ENCODE peak calls at places on chromosomes 5 and 9, in ten cellular contexts. Y is left lung, S is osteoblast, D is body of pancreas, B is endodermal cell, K is OCI-LY7, A is uterus, W is A549, C is SK-N-SH, E is astrocyte. P is an unnamed sample. For H3K9me3, the result is how much of the 10 kb centered on the place peaks cover.

GRCh38 chr5:39108987-39109386 is 34.8 kb upstream of the RICTOR start:
- DNase-seq in Y (no peak), S (no peak), D (no peak), B (no peak), K (no peak), A (no peak), W (no peak), C (no peak), E (no peak), P (no peak)

GRCh38 chr5:172620506-172620905 is 20.6 kb upstream of the NEURL1B start:
- DNase-seq in Y (no peak), S (no peak), D (no peak), B (no peak), K (no peak), A (no peak), W (no peak), C (no peak), E (no peak), P (no peak)

GRCh38 chr9:133237271-133237731 is 28.3 kb upstream of the OBP2B start:
- DNase-seq in Y (no peak), S (peak), D (no peak), B (no peak), K (no peak), A (no peak), W (no peak), C (no peak), E (no peak), P (no peak)

GRCh38 chr5:52989781-52990530 is 804 bp downstream of the ITGA2 start:
- DNase-seq in Y (peak), S (peak), D (peak), B (peak), K (no peak), A (peak), W (peak), C (peak), E (no peak), P (peak)

GRCh38 chr9:113677057-113677456 is 199.1 kb upstream of the ZNF618 start:
- DNase-seq in Y (no peak), S (no peak), D (no peak), B (no peak), K (no peak), A (no peak), W (no peak), C (no peak), E (no peak), P (no peak)

GRCh38 chr5:10913846-10914245 is 152.8 kb upstream of the DAP start:
- DNase-seq in Y (no peak), S (peak), D (peak), B (no peak), K (no peak), A (no peak), W (peak), C (no peak), E (peak), P (no peak)

GRCh38 chr9:4066682-4067081 is 233.2 kb downstream of the GLIS3 start:
- DNase-seq in Y (no peak), S (no peak), D (no peak), B (no peak), K (no peak), A (no peak), W (no peak), C (no peak), E (no peak), P (no peak)

GRCh38 chr9:97563458-97564135 is 62.1 kb downstream of the TMOD1 start:
- DNase-seq in Y (no peak), S (no peak), D (no peak), B (no peak), K (no peak), A (peak), W (no peak), C (no peak), E (no peak), P (no peak)

GRCh38 chr9:112050544-112051475 is 124.3 kb downstream of the SUSD1 start:
- DNase-seq in Y (peak), S (no peak), D (peak), B (peak), K (no peak), A (peak), W (no peak), C (no peak), E (peak), P (no peak)

GRCh38 chr5:57650360-57651069 is 167.9 kb upstream of the ACTBL2 start:
- DNase-seq in Y (no peak), S (no peak), D (peak), B (peak), K (peak), A (no peak), W (peak), C (peak), E (peak), P (peak)

GRCh38 chr5:132260714-132261615 is 3.5 kb downstream of the PDLIM4 start:
- DNase-seq in Y (peak), S (peak), D (peak), B (peak), K (no peak), A (peak), W (no peak), C (no peak), E (peak), P (peak)

GRCh38 chr9:77810637-77811119 is 162.6 kb upstream of the GNA14 start:
- DNase-seq in Y (no peak), S (no peak), D (no peak), B (no peak), K (no peak), A (no peak), W (no peak), C (no peak), E (no peak), P (no peak)

GRCh38 chr5:172871561-172871960 is 37.5 kb downstream of the ERGIC1 start:
- DNase-seq in Y (no peak), S (no peak), D (no peak), B (no peak), K (no peak), A (no peak), W (no peak), C (no peak), E (no peak), P (no peak)

GRCh38 chr5:180290568-180291233 is 1.2 kb downstream of the MAPK9 start:
- DNase-seq in Y (no peak), S (no peak), D (no peak), B (no peak), K (no peak), A (no peak), W (no peak), C (no peak), E (no peak), P (no peak)

GRCh38 chr5:135547590-135548254 is 12.0 kb upstream of the NEUROG1 start:
- DNase-seq in Y (no peak), S (peak), D (no peak), B (no peak), K (no peak), A (no peak), W (no peak), C (no peak), E (no peak), P (no peak)

GRCh38 chr5:31992377-31992776 is 181.7 kb downstream of the GOLPH3 start:
- DNase-seq in Y (no peak), S (peak), D (no peak), B (no peak), K (no peak), A (no peak), W (no peak), C (no peak), E (no peak), P (no peak)

GRCh38 chr5:149581192-149581861 is at the start of gene ARHGEF37:
- DNase-seq in Y (peak), S (peak), D (peak), B (peak), K (no peak), A (peak), W (no peak), C (peak), E (no peak), P (peak)

GRCh38 chr9:79395691-79396558 is 175.8 kb upstream of the TLE4 start:
- DNase-seq in Y (no peak), S (no peak), D (no peak), B (peak), K (no peak), A (no peak), W (no peak), C (no peak), E (peak), P (no peak)

GRCh38 chr5:58450018-58450417 is 9.9 kb downstream of the PLK2 start:
- DNase-seq in Y (no peak), S (no peak), D (no peak), B (no peak), K (no peak), A (no peak), W (no peak), C (no peak), E (peak), P (no peak)

GRCh38 chr9:134360180-134360759 is 34.0 kb downstream of the RXRA start:
- DNase-seq in Y (no peak), S (no peak), D (no peak), B (no peak), K (no peak), A (no peak), W (no peak), C (no peak), E (no peak), P (no peak)

GRCh38 chr5:82793808-82794419 is 283.3 kb downstream of the TMEM167A start:
- DNase-seq in Y (no peak), S (no peak), D (peak), B (peak), K (peak), A (no peak), W (peak), C (peak), E (no peak), P (peak)

GRCh38 chr5:68534131-68534940 is 318.8 kb downstream of the PIK3R1 start:
- DNase-seq in Y (no peak), S (peak), D (peak), B (peak), K (no peak), A (no peak), W (no peak), C (peak), E (peak), P (no peak)

GRCh38 chr5:38556599-38557308 is at the start of gene LIFR:
- DNase-seq in Y (peak), S (peak), D (peak), B (peak), K (no peak), A (peak), W (peak), C (peak), E (peak), P (peak)

GRCh38 chr9:109035684-109036423 is 22.6 kb upstream of the CTNNAL1 start:
- DNase-seq in Y (peak), S (no peak), D (peak), B (no peak), K (no peak), A (peak), W (peak), C (no peak), E (peak), P (no peak)

GRCh38 chr5:172790496-172790889 is 19.5 kb upstream of the DUSP1 start:
- DNase-seq in Y (no peak), S (no peak), D (no peak), B (peak), K (no peak), A (no peak), W (no peak), C (no peak), E (no peak), P (no peak)

GRCh38 chr5:111411321-111411720 is 101.0 kb downstream of the STARD4 start:
- DNase-seq in Y (no peak), S (no peak), D (no peak), B (no peak), K (no peak), A (no peak), W (no peak), C (no peak), E (peak), P (no peak)

GRCh38 chr9:136804509-136805206 is 3.1 kb upstream of the RABL6 start:
- DNase-seq in Y (no peak), S (peak), D (peak), B (no peak), K (no peak), A (no peak), W (no peak), C (no peak), E (no peak), P (peak)

GRCh38 chr9:136255166-136255538 is 9.5 kb upstream of the QSOX2 start:
- DNase-seq in Y (no peak), S (peak), D (peak), B (no peak), K (no peak), A (no peak), W (no peak), C (no peak), E (peak), P (no peak)

GRCh38 chr9:33263936-33264472 is 504 bp downstream of the BAG1 start:
- DNase-seq in Y (peak), S (peak), D (peak), B (no peak), K (peak), A (peak), W (peak), C (peak), E (no peak), P (peak)

GRCh38 chr9:111926421-111926875 is 29.8 kb downstream of the UGCG start:
- DNase-seq in Y (peak), S (no peak), D (peak), B (no peak), K (peak), A (no peak), W (no peak), C (no peak), E (peak), P (no peak)

GRCh38 chr9:26954050-26954508 is 2.1 kb upstream of the IFT74 start:
- DNase-seq in Y (no peak), S (peak), D (no peak), B (no peak), K (no peak), A (no peak), W (no peak), C (no peak), E (no peak), P (no peak)

GRCh38 chr9:136010615-136011341 is 49.6 kb upstream of the UBAC1 start:
- DNase-seq in Y (no peak), S (peak), D (no peak), B (no peak), K (no peak), A (peak), W (no peak), C (no peak), E (no peak), P (no peak)

GRCh38 chr5:59506285-59506877 is 387.1 kb downstream of the PDE4D start:
- DNase-seq in Y (no peak), S (no peak), D (no peak), B (no peak), K (peak), A (no peak), W (no peak), C (no peak), E (no peak), P (no peak)

GRCh38 chr5:105961572-105961971 is 1709.2 kb downstream of the EFNA5 start:
- DNase-seq in Y (no peak), S (no peak), D (no peak), B (no peak), K (no peak), A (no peak), W (no peak), C (no peak), E (no peak), P (no peak)

GRCh38 chr5:15007549-15008142 is 136.1 kb upstream of the ANKH start:
- DNase-seq in Y (no peak), S (no peak), D (no peak), B (no peak), K (no peak), A (no peak), W (no peak), C (no peak), E (no peak), P (no peak)

GRCh38 chr9:81595887-81596558 is 93.3 kb downstream of the TLE1 start:
- DNase-seq in Y (no peak), S (peak), D (no peak), B (peak), K (no peak), A (no peak), W (no peak), C (peak), E (no peak), P (peak)

GRCh38 chr9:91659529-91660294 is 236.1 kb upstream of the NFIL3 start:
- DNase-seq in Y (no peak), S (no peak), D (no peak), B (peak), K (no peak), A (peak), W (peak), C (peak), E (peak), P (peak)

GRCh38 chr9:36817160-36817834 is 216.8 kb downstream of the PAX5 start:
- DNase-seq in Y (no peak), S (no peak), D (no peak), B (no peak), K (no peak), A (no peak), W (no peak), C (no peak), E (no peak), P (no peak)

GRCh38 chr9:126149661-126150060 is 177.0 kb upstream of the MVB12B start:
- DNase-seq in Y (no peak), S (no peak), D (no peak), B (peak), K (no peak), A (no peak), W (no peak), C (peak), E (no peak), P (no peak)

GRCh38 chr5:122076669-122077450 is 1.2 kb downstream of the LOX start:
- DNase-seq in Y (peak), S (peak), D (peak), B (peak), K (no peak), A (peak), W (peak), C (peak), E (peak), P (peak)
- TF ChIP-seq CTCF in Y (peak), S (peak), D (peak), B (peak), K (peak), A (peak), W (peak), C (peak), E (peak), P (peak)

GRCh38 chr9:129455151-129455995 is 165.5 kb downstream of the C9orf50 start:
- DNase-seq in Y (no peak), S (peak), D (no peak), B (no peak), K (no peak), A (no peak), W (no peak), C (peak), E (no peak), P (no peak)

GRCh38 chr9:129457325-129457779 is 163.5 kb downstream of the C9orf50 start:
- DNase-seq in Y (no peak), S (no peak), D (no peak), B (no peak), K (no peak), A (no peak), W (no peak), C (no peak), E (no peak), P (no peak)

GRCh38 chr9:129458155-129458661 is 162.7 kb downstream of the C9orf50 start:
- DNase-seq in Y (peak), S (peak), D (peak), B (peak), K (no peak), A (no peak), W (no peak), C (no peak), E (no peak), P (no peak)

GRCh38 chr9:129454468-129455067 is 166.3 kb downstream of the C9orf50 start:
- DNase-seq in Y (no peak), S (peak), D (no peak), B (no peak), K (no peak), A (no peak), W (no peak), C (no peak), E (no peak), P (no peak)

GRCh38 chr9:129456549-129457324 is 164.2 kb downstream of the C9orf50 start:
- DNase-seq in Y (no peak), S (peak), D (no peak), B (no peak), K (no peak), A (no peak), W (no peak), C (no peak), E (no peak), P (no peak)
- H3K27ac ChIP-seq in Y (no peak), S (no peak), D (no peak), B (no peak), K (no peak), A (no peak), W (no peak), C (no peak), E (no peak), P (no peak)

GRCh38 chr9:94593459-94594345 is at the start of gene FBP2:
- DNase-seq in Y (no peak), S (no peak), D (peak), B (no peak), K (no peak), A (no peak), W (no peak), C (no peak), E (no peak), P (no peak)
- H3K9me3 ChIP-seq in Y (under half), S (under half), D (under half), B (under half), K (under half), A (under half), W (under half), C (under half), E (under half), P (under half)

GRCh38 chr5:25128606-25129005 is 483.8 kb upstream of the CDH10 start:
- DNase-seq in Y (no peak), S (no peak), D (no peak), B (peak), K (no peak), A (no peak), W (no peak), C (no peak), E (no peak), P (no peak)
- TF ChIP-seq CTCF in Y (no peak), S (no peak), D (no peak), B (peak), K (no peak), A (no peak), W (no peak), C (no peak), E (no peak), P (no peak)

GRCh38 chr5:158943569-158943968 is 156.1 kb downstream of the EBF1 start:
- DNase-seq in Y (no peak), S (no peak), D (no peak), B (no peak), K (no peak), A (no peak), W (no peak), C (no peak), E (no peak), P (no peak)
- H3K27ac ChIP-seq in Y (no peak), S (peak), D (no peak), B (no peak), K (no peak), A (no peak), W (peak), C (no peak), E (peak), P (no peak)